ENCODE peak calls at places on chromosomes 7 and 10, in four cellular contexts. Y is HFFc6; L is stimulated activated CD8-positive, alpha-beta memory T cell treated with anti-CD3 and anti-CD28 coated beads, Interleukin-12 subunit alpha, Interleukin-12 subunit beta, amount 100 ng/mL, for 4 hours; C is fibroblast of lung. W is an unnamed sample.

GRCh38 chr10:44576715-44577191 is 191.9 kb upstream of the CXCL12 start:
- DNase-seq in L (no peak), C (no peak), Y (peak), W (no peak)

GRCh38 chr10:69896601-69897000 is 94.9 kb downstream of the COL13A1 start:
- DNase-seq in Y (no peak), L (no peak), C (no peak), W (no peak)

GRCh38 chr7:25894002-25894901 is 257.7 kb upstream of the NFE2L3 start:
- DNase-seq in L (no peak), C (no peak), Y (no peak), W (peak)

GRCh38 chr7:1459512-1459892 is 232 bp upstream of the MICALL2 start:
- DNase-seq in Y (peak), C (peak), L (peak), W (peak)

GRCh38 chr7:92835851-92836488 is 403 bp downstream of the CDK6 start:
- DNase-seq in Y (peak), L (peak), C (peak), W (no peak)

GRCh38 chr10:68566955-68567354 is 6.8 kb downstream of the TET1 start:
- DNase-seq in C (no peak), Y (no peak), L (no peak), W (no peak)

GRCh38 chr7:137245186-137245585 is 98.3 kb downstream of the PTN start:
- DNase-seq in C (peak), L (no peak), Y (no peak), W (no peak)

GRCh38 chr10:77226871-77227557 is 410.6 kb downstream of the KCNMA1 start:
- DNase-seq in C (peak), Y (peak), L (no peak), W (no peak)

GRCh38 chr7:69564454-69565417 is 33.5 kb upstream of the AUTS2 start:
- DNase-seq in C (peak), Y (no peak), L (no peak), W (no peak)

GRCh38 chr7:157622408-157623221 is 285.8 kb downstream of the DNAJB6 start:
- DNase-seq in C (no peak), Y (no peak), L (no peak), W (no peak)

GRCh38 chr7:2523461-2523905 is 3.9 kb downstream of the LFNG start:
- DNase-seq in Y (no peak), L (no peak), C (no peak), W (no peak)

GRCh38 chr10:78961760-78962159 is 107.0 kb upstream of the ZMIZ1 start:
- DNase-seq in Y (no peak), C (no peak), L (no peak), W (no peak)

GRCh38 chr7:43834463-43835251 is 34.7 kb downstream of the MRPS24 start:
- DNase-seq in C (peak), L (peak), Y (peak), W (peak)

GRCh38 chr10:85851300-85851699 is 515.3 kb downstream of the GRID1 start:
- DNase-seq in C (peak), Y (no peak), L (no peak), W (peak)

GRCh38 chr7:120337308-120337907 is 64.4 kb downstream of the KCND2 start:
- DNase-seq in C (peak), Y (no peak), L (no peak), W (peak)

GRCh38 chr10:47137311-47137851 is 162.6 kb upstream of the GDF10 start:
- DNase-seq in C (peak), L (no peak), Y (peak), W (peak)

GRCh38 chr7:2043316-2044039 is 189.3 kb downstream of the MAD1L1 start:
- DNase-seq in C (no peak), Y (no peak), L (no peak), W (no peak)

GRCh38 chr7:30395676-30396075 is 82.9 kb downstream of the NOD1 start:
- DNase-seq in L (no peak), Y (no peak), C (no peak), W (no peak)

GRCh38 chr7:50706469-50706937 is 76.2 kb downstream of the GRB10 start:
- DNase-seq in C (peak), L (no peak), Y (no peak), W (no peak)

GRCh38 chr10:6755891-6756460 is 175.9 kb upstream of the PRKCQ start:
- DNase-seq in C (peak), Y (peak), L (no peak), W (no peak)

GRCh38 chr10:48946891-48947500 is 7.4 kb upstream of the LRRC18 start:
- DNase-seq in L (no peak), C (peak), Y (no peak), W (peak)

GRCh38 chr7:140655511-140656408 is 15.1 kb upstream of the DENND2A start:
- DNase-seq in Y (no peak), C (no peak), L (no peak), W (no peak)

GRCh38 chr7:115526272-115526671 is 504.3 kb downstream of the TFEC start:
- DNase-seq in Y (no peak), C (no peak), L (no peak), W (no peak)

GRCh38 chr7:134420509-134421125 is 38.3 kb downstream of the AKR1B1 start:
- DNase-seq in L (no peak), C (peak), Y (peak), W (peak)

GRCh38 chr10:42932735-42933453 is 144.0 kb upstream of the RET start:
- DNase-seq in C (no peak), Y (no peak), L (peak), W (no peak)

GRCh38 chr7:128076831-128077271 is 45.6 kb upstream of the LRRC4 start:
- DNase-seq in L (no peak), Y (no peak), C (no peak), W (no peak)

GRCh38 chr7:26560857-26561256 is 269.2 kb downstream of the SNX10 start:
- DNase-seq in L (no peak), Y (no peak), C (no peak), W (no peak)

GRCh38 chr7:158432369-158433270 is 155.0 kb downstream of the PTPRN2 start:
- DNase-seq in C (no peak), Y (no peak), L (no peak), W (no peak)

GRCh38 chr7:118250860-118251494 is 26.5 kb downstream of the ANKRD7 start:
- DNase-seq in Y (no peak), C (no peak), L (no peak), W (no peak)

GRCh38 chr10:43341450-43341849 is 30.0 kb upstream of the FXYD4 start:
- DNase-seq in C (no peak), Y (no peak), L (no peak), W (no peak)

GRCh38 chr7:102875700-102876192 is 37.1 kb upstream of the LRRC17 start:
- DNase-seq in L (no peak), C (peak), Y (peak), W (peak)

GRCh38 chr10:132155723-132156381 is 30.9 kb upstream of the DPYSL4 start:
- DNase-seq in C (no peak), Y (no peak), L (no peak), W (no peak)

GRCh38 chr10:104038537-104038936 is 47.1 kb downstream of the COL17A1 start:
- DNase-seq in Y (no peak), C (no peak), L (no peak), W (no peak)

GRCh38 chr7:77199008-77199966 is at the start of gene FGL2:
- DNase-seq in Y (peak), C (peak), L (no peak), W (peak)

GRCh38 chr10:45403151-45403550 is 29.1 kb downstream of the ALOX5 start:
- DNase-seq in C (peak), L (no peak), Y (no peak), W (no peak)

GRCh38 chr7:46741924-46742607 is 821.0 kb upstream of the IGFBP3 start:
- DNase-seq in Y (no peak), L (no peak), C (peak), W (no peak)